ENCODE peak calls at places on chromosomes 16 and 17, in eight cellular contexts. R is osteoblast, I is right cardiac atrium, U is mammary epithelial cell, T is pancreas, F is prostate gland, J is OCI-LY7, O is breast epithelium. N is an unnamed sample. For H3K4me1, the result is how much of the 10 kb centered on the place peaks cover.

GRCh38 chr17:76492250-76492988 is 8.8 kb downstream of the RHBDF2 start:
- DNase-seq in F (no peak), J (peak), R (no peak), U (no peak), O (no peak), I (no peak), T (no peak), N (no peak)

GRCh38 chr16:28981517-28981916 is 3.3 kb upstream of the LAT start:
- DNase-seq in F (no peak), U (no peak), O (no peak), J (peak), R (peak), I (no peak), T (peak), N (no peak)

GRCh38 chr16:73956592-73957495 is 339.8 kb upstream of the PSMD7 start:
- DNase-seq in O (no peak), I (peak), R (peak), F (peak), U (peak), T (peak), J (peak), N (peak)

GRCh38 chr17:45942284-45942683 is 47.9 kb downstream of the MAPT start:
- DNase-seq in R (no peak), O (peak), T (peak), U (no peak), J (no peak), I (peak), F (peak), N (peak)

GRCh38 chr17:80297996-80298560 is 37.4 kb downstream of the RNF213 start:
- DNase-seq in U (no peak), I (no peak), R (peak), O (peak), F (peak), T (no peak), J (no peak), N (peak)

GRCh38 chr16:17942067-17942466 is 394.5 kb downstream of the NPIPA8 start:
- DNase-seq in I (no peak), O (no peak), R (no peak), U (no peak), J (no peak), F (no peak), T (no peak), N (no peak)

GRCh38 chr16:11238272-11239202 is 17.5 kb downstream of the SOCS1 start:
- DNase-seq in U (no peak), J (no peak), I (no peak), T (no peak), F (no peak), R (no peak), O (no peak), N (no peak)

GRCh38 chr16:1288813-1289479 is 20.5 kb upstream of the UBE2I start:
- DNase-seq in U (no peak), J (peak), T (no peak), F (no peak), O (no peak), I (no peak), R (peak), N (no peak)

GRCh38 chr17:65953316-65954147 is 238.4 kb downstream of the CEP112 start:
- DNase-seq in I (no peak), U (no peak), O (no peak), T (no peak), J (no peak), R (no peak), F (no peak), N (no peak)

GRCh38 chr16:74984194-74984669 is 691 bp downstream of the WDR59 start:
- DNase-seq in J (peak), R (no peak), F (no peak), O (no peak), I (no peak), T (no peak), U (peak), N (no peak)

GRCh38 chr16:47731252-47731651 is 270.1 kb downstream of the PHKB start:
- DNase-seq in I (no peak), T (no peak), J (no peak), F (no peak), R (peak), U (peak), O (no peak), N (no peak)

GRCh38 chr17:79777166-79777843 is 643 bp upstream of the CBX2 start:
- DNase-seq in R (peak), F (no peak), T (peak), O (no peak), U (peak), I (peak), J (peak), N (peak)

GRCh38 chr17:69269174-69269998 is 40.8 kb upstream of the ABCA10 start:
- DNase-seq in I (no peak), F (no peak), U (peak), J (no peak), O (no peak), T (no peak), R (no peak), N (no peak)

GRCh38 chr16:83561876-83562275 is 245.9 kb upstream of the HSBP1 start:
- DNase-seq in U (peak), F (no peak), I (no peak), R (no peak), J (no peak), O (no peak), T (no peak), N (no peak)

GRCh38 chr17:6045621-6046357 is 24.4 kb upstream of the WSCD1 start:
- DNase-seq in U (no peak), F (no peak), J (no peak), T (no peak), R (no peak), O (no peak), I (no peak), N (no peak)

GRCh38 chr17:43401293-43401692 is 2.5 kb downstream of the ARL4D start:
- DNase-seq in R (peak), T (no peak), J (no peak), F (no peak), U (peak), I (peak), O (no peak), N (no peak)

GRCh38 chr17:43402567-43402966 is 3.8 kb downstream of the ARL4D start:
- DNase-seq in T (no peak), R (no peak), I (no peak), O (no peak), U (no peak), F (no peak), J (no peak), N (no peak)

GRCh38 chr17:43403846-43404245 is 5.1 kb downstream of the ARL4D start:
- DNase-seq in J (no peak), U (no peak), F (no peak), R (no peak), O (no peak), I (no peak), T (no peak), N (no peak)

GRCh38 chr17:43399839-43400328 is 1.1 kb downstream of the ARL4D start:
- DNase-seq in F (no peak), I (peak), O (peak), R (peak), T (no peak), J (no peak), U (no peak), N (no peak)

DNA sequence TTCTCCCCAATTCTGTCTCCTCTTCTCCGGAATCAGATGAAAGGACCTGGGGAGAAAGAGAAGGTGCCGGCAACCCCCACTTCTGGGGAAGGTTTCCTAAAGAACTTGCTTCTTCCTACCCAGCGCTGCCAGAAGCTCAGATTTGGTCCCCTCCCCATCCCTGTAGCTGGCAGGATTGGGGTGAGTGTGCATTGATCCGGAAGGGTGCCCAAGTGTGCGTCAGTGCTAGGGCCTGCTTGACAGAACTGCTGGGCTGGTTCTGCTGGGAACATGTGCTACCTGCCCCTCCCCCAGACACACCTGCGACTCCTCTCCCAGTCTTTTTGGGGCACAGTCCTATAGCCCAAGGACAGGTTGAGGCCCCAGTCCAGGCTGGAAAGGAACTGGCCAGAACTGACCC is 3.3 kb downstream of the ARL4D start:
- DNase-seq in F (no peak), U (no peak), O (no peak), R (no peak), J (no peak), I (no peak), T (no peak), N (no peak)
- H3K4me1 ChIP-seq in F (under half), U (under half), O (under half), R (under half), J (under half), I (under half), T (under half), N (half or more)

GRCh38 chr17:81583589-81584337 is 31.6 kb upstream of the FAAP100 start:
- DNase-seq in O (no peak), J (no peak), I (no peak), T (no peak), R (no peak), U (no peak), F (no peak), N (no peak)
- H3K4me1 ChIP-seq in O (under half), J (under half), I (under half), T (under half), R (under half), U (under half), F (under half), N (under half)

GRCh38 chr17:74750039-74750326 is 1.6 kb downstream of the NHERF1 start:
- DNase-seq in I (no peak), R (peak), T (no peak), J (no peak), U (no peak), O (no peak), F (no peak), N (no peak)

GRCh38 chr17:74748529-74749261 is at the start of gene NHERF1:
- DNase-seq in T (peak), U (peak), F (peak), R (peak), J (peak), O (peak), I (no peak), N (peak)

GRCh38 chr17:74750327-74751069 is 2.1 kb downstream of the NHERF1 start:
- DNase-seq in I (no peak), T (peak), R (no peak), J (no peak), U (no peak), F (no peak), O (no peak), N (no peak)

GRCh38 chr17:74748279-74748528 is 224 bp upstream of the NHERF1 start:
- DNase-seq in R (no peak), U (no peak), O (no peak), I (peak), J (no peak), T (no peak), F (no peak), N (no peak)

DNA sequence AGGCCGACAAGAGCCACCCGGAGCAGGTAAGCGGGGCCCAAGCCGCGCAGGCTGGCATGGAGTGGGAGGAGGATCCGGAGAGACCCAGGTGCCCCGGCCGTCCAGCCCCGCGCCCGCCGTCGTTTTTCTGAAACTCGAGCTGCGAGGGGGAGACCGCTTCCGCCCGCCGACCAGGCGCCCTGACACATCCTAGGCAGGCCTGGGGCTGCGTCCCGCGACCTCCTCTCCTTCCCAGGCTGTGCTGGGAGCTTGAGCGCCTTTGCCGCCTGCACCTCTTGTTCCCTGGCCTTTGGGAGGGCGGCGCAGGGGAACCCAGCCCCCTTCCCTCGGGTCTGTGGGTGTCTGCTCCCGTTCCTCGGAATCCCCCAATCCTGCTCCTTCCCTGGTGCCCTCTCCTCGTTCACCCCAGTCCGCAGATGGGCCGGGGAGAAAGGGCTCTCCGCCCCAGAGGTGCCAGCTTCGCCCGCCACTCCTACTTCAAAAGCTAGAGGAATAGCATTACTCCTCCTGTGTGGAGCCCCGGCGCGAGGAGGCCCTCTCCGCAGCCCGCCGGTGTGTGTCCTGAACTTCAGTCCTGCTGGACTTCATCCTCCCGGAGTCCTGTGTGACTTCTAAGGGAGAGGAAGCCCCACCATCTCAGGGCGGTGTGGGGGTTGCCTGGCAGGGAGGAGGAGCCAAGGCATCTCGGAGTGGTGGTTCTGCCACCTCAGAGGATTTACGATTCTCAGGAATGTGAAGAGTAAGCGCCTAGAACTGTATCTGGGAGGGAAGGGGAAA is 1.0 kb downstream of the NHERF1 start:
- DNase-seq in J (peak), F (no peak), T (no peak), O (no peak), I (no peak), R (peak), U (no peak), N (no peak)
- H3K4me1 ChIP-seq in J (under half), F (under half), T (under half), O (under half), I (under half), R (under half), U (under half), N (half or more)

GRCh38 chr17:27463235-27463677 is 7.0 kb downstream of the KSR1 start:
- DNase-seq in I (no peak), U (no peak), T (no peak), F (no peak), R (no peak), O (no peak), J (peak), N (no peak)
- H3K4me1 ChIP-seq in I (under half), U (under half), T (under half), F (under half), R (under half), O (under half), J (under half), N (under half)

DNA sequence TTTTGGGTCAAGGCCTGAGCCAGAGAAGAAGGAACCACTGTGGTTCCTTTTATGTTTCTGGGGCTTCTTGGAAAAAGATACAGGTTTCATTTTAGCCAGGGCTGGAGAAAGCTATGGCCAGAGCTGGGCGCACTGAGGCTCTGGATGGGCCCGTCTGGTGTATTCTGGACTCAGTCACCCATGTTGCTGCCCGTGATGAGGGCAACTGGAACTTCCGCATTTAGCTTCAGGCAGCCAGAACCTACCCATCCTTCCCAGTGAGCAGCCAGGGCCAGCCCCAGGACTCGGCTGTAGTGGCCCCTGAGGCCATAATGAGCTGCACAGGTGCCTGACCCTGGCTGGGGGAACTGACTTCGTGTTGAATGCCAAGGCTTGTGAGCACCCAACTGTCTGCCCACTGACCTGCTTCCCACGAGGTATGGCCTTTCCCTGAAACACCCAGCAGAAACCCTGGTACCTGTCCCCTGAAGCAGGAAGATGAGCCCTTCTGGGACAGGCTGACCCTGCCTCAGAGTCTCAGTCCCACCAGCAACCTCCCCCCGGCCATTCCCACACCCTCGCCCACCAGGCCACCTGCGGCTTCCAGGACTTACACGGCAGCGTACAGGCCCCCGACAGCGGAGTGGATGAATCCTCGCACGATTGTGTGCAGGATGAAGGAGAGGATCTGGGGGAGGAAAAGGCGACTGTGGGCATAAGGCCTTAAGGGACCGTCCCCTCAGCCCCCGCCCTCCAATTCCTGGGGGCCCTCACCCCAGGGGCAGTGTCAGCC is 15.3 kb upstream of the PITPNA start:
- DNase-seq in R (peak), F (no peak), T (no peak), O (no peak), J (no peak), U (no peak), I (no peak), N (no peak)
- H3K4me1 ChIP-seq in R (under half), F (under half), T (under half), O (under half), J (under half), U (under half), I (under half), N (under half)

N was measured in left ventricle myocardium inferior.